ENCODE peak calls at places on chromosomes 13 and 19, in seven cellular contexts. O is esophagus squamous epithelium, D is upper lobe of left lung, P is K562, A is adrenal gland, Y is A549, U is lower leg skin. Q is an unnamed sample.

GRCh38 chr13:34696741-34697140 is 245.3 kb upstream of the NBEA start:
- DNase-seq in O (no peak), D (no peak), P (no peak), A (no peak), Y (no peak), U (no peak), Q (no peak)

GRCh38 chr19:57165846-57166245 is 1.4 kb downstream of the DUXA start:
- DNase-seq in O (no peak), D (no peak), P (no peak), A (no peak), Y (no peak), U (no peak), Q (no peak)

GRCh38 chr19:34341935-34342680 is 22.9 kb upstream of the GPI start:
- DNase-seq in O (no peak), D (no peak), P (no peak), A (no peak), Y (no peak), U (no peak), Q (no peak)

GRCh38 chr19:12580180-12580694 is 29.0 kb upstream of the ZNF564 start:
- DNase-seq in O (no peak), D (no peak), P (no peak), A (no peak), Y (no peak), U (no peak), Q (no peak)

GRCh38 chr19:10033614-10034013 is 20.3 kb downstream of the RDH8 start:
- DNase-seq in O (no peak), D (no peak), P (no peak), A (no peak), Y (no peak), U (no peak), Q (no peak)

GRCh38 chr19:45164577-45165335 is 4.0 kb upstream of the NKPD1 start:
- DNase-seq in O (no peak), D (peak; percentile 88), P (peak; percentile 72), A (no peak), Y (peak; percentile 79), U (no peak), Q (peak; percentile 88)

GRCh38 chr13:83819611-83820010 is 62.7 kb downstream of the SLITRK1 start:
- DNase-seq in O (no peak), D (no peak), P (no peak), A (no peak), Y (no peak), U (no peak), Q (no peak)

GRCh38 chr13:35891973-35892441 is 239.2 kb downstream of the DCLK1 start:
- DNase-seq in O (no peak), D (no peak), P (no peak), A (no peak), Y (peak; percentile 1), U (no peak), Q (no peak)

GRCh38 chr13:75492389-75492788 is 10.4 kb upstream of the TBC1D4 start:
- DNase-seq in O (no peak), D (no peak), P (no peak), A (no peak), Y (no peak), U (no peak), Q (peak; percentile 46)

GRCh38 chr13:50612717-50613116 is 230.8 kb downstream of the DLEU7 start:
- DNase-seq in O (no peak), D (no peak), P (no peak), A (no peak), Y (no peak), U (no peak), Q (no peak)

GRCh38 chr13:21221268-21221667 is 44.8 kb downstream of the MRPL57 start:
- DNase-seq in O (no peak), D (no peak), P (no peak), A (no peak), Y (no peak), U (no peak), Q (no peak)

GRCh38 chr19:7442423-7442822 is 46.4 kb downstream of the PEX11G start:
- DNase-seq in O (no peak), D (no peak), P (no peak), A (peak; percentile 44), Y (no peak), U (no peak), Q (no peak)

DNA sequence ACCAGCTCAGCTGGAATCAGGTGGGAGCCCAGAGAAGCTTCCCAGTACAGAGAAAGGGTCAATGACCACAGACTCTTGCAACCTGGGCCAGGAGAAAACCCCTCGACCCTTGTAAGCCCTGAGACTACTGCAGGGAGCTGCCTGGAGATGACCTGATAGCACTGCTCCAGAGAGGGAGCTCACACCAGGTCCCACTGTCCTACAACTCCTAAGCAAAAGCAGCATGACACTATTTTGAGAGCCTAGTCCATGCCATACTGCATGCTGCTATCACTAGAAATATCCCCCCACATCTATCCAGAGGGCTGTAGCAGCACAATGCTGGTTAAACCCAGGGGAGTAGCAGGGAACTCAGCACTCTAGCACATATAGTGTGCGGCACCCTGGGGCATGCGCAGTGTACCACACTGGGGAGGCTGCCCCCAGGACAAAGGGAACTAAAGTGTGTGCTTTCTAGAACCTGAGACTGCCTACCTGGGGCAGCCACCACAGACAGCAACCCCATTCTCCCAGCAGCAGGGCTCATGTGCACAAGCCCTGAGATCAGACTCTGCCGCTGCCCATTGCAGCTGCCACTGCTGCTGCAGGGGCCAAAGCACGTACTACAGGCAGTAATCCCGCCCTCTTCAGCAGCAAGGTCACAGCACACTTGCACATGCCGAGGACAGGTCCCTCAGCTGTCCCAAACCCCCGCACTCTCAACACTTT is 27.1 kb upstream of the N4BP2L1 start:
- DNase-seq in O (no peak), D (no peak), P (no peak), A (no peak), Y (no peak), U (no peak), Q (no peak)
- H3K4me3 ChIP-seq in O (no peak overlapping the region), D (no peak overlapping the region), P (no peak overlapping the region), A (no peak overlapping the region), Y (no peak overlapping the region), U (no peak overlapping the region), Q (no peak overlapping the region)

GRCh38 chr13:49303533-49304252 is 56.0 kb downstream of the CDADC1 start:
- DNase-seq in O (no peak), D (no peak), P (no peak), A (peak; percentile 54), Y (no peak), U (no peak), Q (no peak)

GRCh38 chr13:49302222-49302621 is 54.5 kb downstream of the CDADC1 start:
- DNase-seq in O (no peak), D (no peak), P (no peak), A (no peak), Y (no peak), U (no peak), Q (no peak)

GRCh38 chr13:49302817-49303216 is 55.1 kb downstream of the CDADC1 start:
- DNase-seq in O (no peak), D (no peak), P (no peak), A (no peak), Y (no peak), U (no peak), Q (no peak)

GRCh38 chr13:49298903-49299605 is 51.3 kb downstream of the CDADC1 start:
- DNase-seq in O (no peak), D (no peak), P (no peak), A (no peak), Y (no peak), U (no peak), Q (no peak)

DNA sequence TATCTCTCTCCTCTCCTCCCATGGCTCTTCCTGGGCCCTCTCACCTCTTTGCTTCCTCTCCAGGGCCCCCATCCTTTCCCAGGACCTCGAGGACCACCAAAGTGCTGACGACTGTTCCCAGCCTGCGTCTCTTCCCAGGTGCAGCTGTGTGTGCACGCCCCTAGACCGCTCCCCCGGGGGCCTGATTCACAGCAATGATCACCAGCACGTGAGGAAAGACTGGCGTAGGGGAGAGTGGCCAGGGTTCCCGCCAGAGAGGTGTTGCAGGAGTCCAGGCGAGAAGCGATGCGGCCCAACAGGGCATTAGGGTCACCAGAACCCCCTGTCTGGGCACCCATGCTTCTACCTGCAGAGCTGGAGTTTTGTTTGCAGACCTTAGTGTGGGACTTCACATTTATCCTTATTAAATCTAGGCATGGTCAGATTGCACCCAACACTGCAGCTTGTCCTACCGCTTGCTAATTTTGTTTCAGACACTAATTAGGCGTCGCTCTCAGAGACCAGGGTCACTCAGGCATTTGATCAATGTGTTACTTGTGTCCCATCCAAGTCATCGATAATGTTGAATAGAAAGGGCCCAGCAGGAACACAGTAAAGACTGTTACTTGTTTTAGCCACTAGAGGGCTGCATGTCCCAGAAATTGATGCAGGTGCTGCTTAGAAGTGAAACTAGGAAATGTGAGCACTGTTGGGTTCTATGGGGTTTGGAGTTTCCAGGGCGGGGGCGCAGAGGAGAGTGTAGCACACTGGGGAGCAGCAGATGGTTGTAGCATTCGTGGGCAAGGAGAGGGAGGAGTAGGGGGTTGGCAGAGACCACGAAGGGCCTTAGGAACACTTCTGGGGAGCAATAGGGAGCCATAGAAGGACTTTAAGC is 53.2 kb downstream of the CDADC1 start:
- DNase-seq in O (no peak), D (peak; percentile 60), P (peak; percentile 70), A (peak; percentile 60), Y (peak; percentile 66), U (no peak), Q (peak; percentile 84)
- TF ChIP-seq POLR2A in O (no peak), D (no peak), P (no peak), A (no peak), Y (no peak), U (no peak), Q (no peak)

DNA sequence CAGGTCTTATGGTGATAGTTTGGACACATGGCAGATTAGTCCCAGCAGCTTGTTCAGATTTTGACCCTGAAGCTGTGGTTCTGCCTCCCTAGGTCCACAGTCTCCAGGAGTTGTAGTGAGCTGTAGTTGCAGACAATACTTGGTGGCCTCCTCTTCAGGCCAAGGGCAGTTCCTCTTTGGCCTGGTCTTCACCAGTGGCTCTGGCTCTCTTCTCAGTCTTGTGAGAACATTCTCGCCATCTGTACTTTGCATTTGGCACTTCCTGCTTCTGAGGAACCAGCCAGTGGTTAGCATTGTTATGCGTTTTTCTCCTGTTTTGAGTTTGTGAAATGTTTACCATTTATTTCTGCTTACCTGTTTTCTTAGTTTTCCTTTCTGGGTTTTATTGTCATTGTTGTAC is 40.7 kb downstream of the PCCA start:
- DNase-seq in O (no peak), D (peak; percentile 40), P (no peak), A (no peak), Y (no peak), U (no peak), Q (peak; percentile 78)
- TF ChIP-seq CTCF in O (no peak), D (no peak), P (no peak), A (no peak), Y (no peak), U (no peak), Q (no peak)

DNA sequence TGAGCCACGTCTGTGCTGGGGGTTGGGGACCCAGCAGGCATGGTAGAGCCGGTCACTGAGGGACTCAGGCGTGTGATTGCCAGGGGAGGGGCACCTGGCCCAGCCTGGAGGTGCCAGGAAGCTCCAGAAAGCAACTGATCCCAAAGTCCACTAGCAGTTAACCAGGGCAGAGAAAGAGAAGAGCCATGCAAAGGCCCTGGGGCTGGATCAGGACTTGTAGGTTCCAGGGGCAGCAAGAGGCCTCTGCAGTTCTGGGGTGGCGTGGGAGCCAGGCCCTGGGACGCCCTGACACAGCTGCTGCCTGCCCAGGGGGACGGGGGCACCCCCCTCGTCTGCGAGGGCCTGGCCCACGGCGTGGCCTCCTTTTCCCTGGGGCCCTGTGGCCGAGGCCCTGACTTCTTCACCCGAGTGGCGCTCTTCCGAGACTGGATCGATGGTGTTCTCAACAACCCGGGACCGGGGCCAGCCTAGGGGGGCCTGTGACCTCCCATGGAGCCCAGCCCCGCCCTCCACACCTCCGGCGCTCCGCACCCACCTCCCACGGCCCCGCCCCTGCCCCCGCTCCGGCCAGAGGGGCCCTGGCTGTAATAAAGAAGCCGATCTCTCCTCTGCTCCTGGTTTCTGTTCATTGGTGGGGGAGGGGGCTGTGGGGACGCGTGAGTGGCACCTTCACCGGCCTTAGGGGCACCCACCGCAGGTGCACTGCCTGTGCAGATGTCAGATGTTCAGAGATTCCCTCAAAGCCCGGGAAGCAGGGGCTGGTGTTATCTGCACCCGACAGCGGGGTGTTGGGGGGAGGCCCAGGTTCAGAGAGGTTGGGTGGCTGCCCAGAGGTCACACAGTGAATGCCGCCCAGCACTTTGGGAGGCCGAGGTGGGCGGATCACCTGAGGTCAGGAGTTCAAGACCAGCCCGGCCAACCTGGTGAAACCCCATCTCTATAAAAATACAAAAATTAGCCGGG is 4.1 kb downstream of the AZU1 start:
- DNase-seq in O (no peak), D (no peak), P (peak; percentile 86), A (no peak), Y (no peak), U (no peak), Q (peak; percentile 30)
- H3K4me3 ChIP-seq in O (no peak overlapping the region), D (no peak overlapping the region), P (no peak overlapping the region), A (no peak overlapping the region), Y (no peak overlapping the region), U (no peak overlapping the region), Q (no peak overlapping the region)

Q was measured in NB4.